ENCODE peak calls at places on chromosomes 16 and 17, in five cellular contexts. B is AG08396; C is CD8-positive, alpha-beta memory T cell; T is KG1; S is AG10803. V is an unnamed sample.

GRCh38 chr17:68950725-68951124 is 4.5 kb downstream of the ABCA8 start:
- DNase-seq in T (no peak), S (no peak), C (no peak), B (no peak), V (no peak)

GRCh38 chr17:28970879-28971278 is 19.6 kb upstream of the PHF12 start:
- DNase-seq in S (no peak), C (no peak), B (no peak), T (no peak), V (no peak)

GRCh38 chr16:30112197-30113030 is 923 bp downstream of the GDPD3 start:
- DNase-seq in C (peak), T (no peak), S (peak), B (peak), V (peak)

GRCh38 chr17:38606646-38607611 is 1.2 kb upstream of the SRCIN1 start:
- DNase-seq in S (no peak), T (no peak), C (no peak), B (no peak), V (no peak)

GRCh38 chr16:1580956-1581355 is 30.9 kb downstream of the IFT140 start:
- DNase-seq in T (no peak), S (no peak), C (no peak), B (no peak), V (no peak)

GRCh38 chr17:81713004-81713555 is 996 bp downstream of the SLC25A10 start:
- DNase-seq in S (no peak), T (no peak), C (no peak), B (no peak), V (no peak)

GRCh38 chr17:53122966-53123365 is 699.8 kb upstream of the KIF2B start:
- DNase-seq in T (no peak), C (no peak), B (no peak), S (no peak), V (no peak)

GRCh38 chr16:30728321-30728720 is 19.9 kb upstream of the PHKG2 start:
- DNase-seq in T (no peak), S (no peak), C (no peak), B (no peak), V (no peak)

GRCh38 chr17:15261818-15262290 is 3.3 kb downstream of the PMP22 start:
- DNase-seq in S (peak), C (no peak), T (no peak), B (peak), V (no peak)

GRCh38 chr16:10518479-10519041 is 61.8 kb downstream of the EMP2 start:
- DNase-seq in C (no peak), B (no peak), S (no peak), T (no peak), V (no peak)

V was measured in T-helper 9 cell.